ENCODE peak calls at places on chromosomes 7 and 10, in eight cellular contexts. Z is pancreas; B is AG04450; W is RWPE1; A is sigmoid colon; J is foreskin fibroblast; I is cardiac muscle cell; X is CD4-positive, alpha-beta T cell. S is an unnamed sample.

GRCh38 chr7:156606135-156606534 is 34.4 kb upstream of the RNF32 start:
- DNase-seq in Z (no peak), I (no peak), A (no peak), X (no peak), W (no peak), B (no peak), J (no peak), S (no peak)

GRCh38 chr7:143735962-143736361 is 21.5 kb downstream of the CTAGE6 start:
- DNase-seq in Z (no peak), J (peak), A (no peak), X (no peak), I (no peak), W (no peak), B (no peak), S (no peak)

GRCh38 chr7:143519411-143520131 is 41.9 kb downstream of the TAS2R41 start:
- DNase-seq in B (peak), W (no peak), A (no peak), Z (no peak), X (no peak), J (peak), I (no peak), S (no peak)

GRCh38 chr10:122500194-122500593 is 38.8 kb downstream of the HTRA1 start:
- DNase-seq in W (no peak), I (no peak), B (no peak), J (no peak), A (no peak), X (no peak), Z (no peak), S (no peak)

GRCh38 chr10:117804470-117805011 is 242.2 kb downstream of the RAB11FIP2 start:
- DNase-seq in A (no peak), X (no peak), I (no peak), B (no peak), Z (no peak), J (peak), W (no peak), S (no peak)

GRCh38 chr10:96321822-96322221 is 17.6 kb downstream of the DNTT start:
- DNase-seq in Z (no peak), J (no peak), B (no peak), I (no peak), W (no peak), X (no peak), A (no peak), S (no peak)

GRCh38 chr10:123568751-123569150 is 97.4 kb upstream of the GPR26 start:
- DNase-seq in I (no peak), B (no peak), W (no peak), X (no peak), Z (no peak), A (peak), J (no peak), S (no peak)

GRCh38 chr7:2313450-2314208 is 612 bp downstream of the SNX8 start:
- DNase-seq in J (peak), W (no peak), B (no peak), I (no peak), A (peak), Z (no peak), X (no peak), S (no peak)

GRCh38 chr10:69464801-69465401 is 13.6 kb downstream of the TSPAN15 start:
- DNase-seq in X (no peak), Z (no peak), B (no peak), W (no peak), I (no peak), J (no peak), A (peak), S (peak)

GRCh38 chr10:14812271-14812670 is 25.6 kb downstream of the CDNF start:
- DNase-seq in Z (no peak), X (no peak), I (no peak), J (no peak), B (no peak), A (no peak), W (no peak), S (no peak)

GRCh38 chr7:18086165-18087030 is 58.8 kb upstream of the PRPS1L1 start:
- DNase-seq in Z (no peak), B (no peak), X (no peak), J (peak), W (peak), A (peak), I (peak), S (peak)

GRCh38 chr7:17506090-17506489 is 207.6 kb downstream of the AHR start:
- DNase-seq in Z (peak), B (no peak), J (no peak), A (no peak), I (no peak), X (no peak), W (no peak), S (peak)

GRCh38 chr7:34133983-34134782 is 228.8 kb downstream of the BMPER start:
- DNase-seq in B (peak), A (peak), I (peak), J (peak), Z (no peak), W (peak), X (no peak), S (peak)

GRCh38 chr10:114304017-114304565 is 65.0 kb downstream of the VWA2 start:
- DNase-seq in W (peak), X (peak), A (peak), I (peak), Z (peak), J (peak), B (peak), S (peak)

GRCh38 chr10:110429301-110429700 is 68.4 kb upstream of the DUSP5 start:
- DNase-seq in X (no peak), W (peak), I (no peak), Z (no peak), J (peak), B (no peak), A (peak), S (no peak)

GRCh38 chr7:36204044-36204663 is 51.1 kb downstream of the EEPD1 start:
- DNase-seq in X (no peak), Z (no peak), I (no peak), A (peak), B (no peak), W (no peak), J (no peak), S (no peak)

GRCh38 chr7:78516450-78516849 is 717.9 kb downstream of the PHTF2 start:
- DNase-seq in X (no peak), Z (no peak), J (no peak), A (no peak), B (no peak), I (no peak), W (no peak), S (no peak)

GRCh38 chr10:88431103-88431502 is 152.0 kb downstream of the RNLS start:
- DNase-seq in I (no peak), Z (no peak), B (no peak), W (no peak), A (no peak), J (no peak), X (no peak), S (no peak)

GRCh38 chr10:3255616-3256015 is 83.0 kb upstream of the PITRM1 start:
- DNase-seq in X (no peak), W (no peak), I (no peak), A (no peak), J (no peak), Z (no peak), B (no peak), S (no peak)

GRCh38 chr10:95835149-95835860 is 72.5 kb upstream of the CC2D2B start:
- DNase-seq in Z (no peak), W (no peak), I (no peak), J (no peak), A (no peak), X (no peak), B (no peak), S (no peak)

GRCh38 chr10:10418397-10418796 is 599.3 kb upstream of the CELF2 start:
- DNase-seq in I (no peak), J (no peak), A (no peak), B (no peak), X (no peak), Z (no peak), W (no peak), S (peak)

GRCh38 chr7:130490287-130490686 is 1.6 kb upstream of the MEST start:
- DNase-seq in I (no peak), X (no peak), B (no peak), J (peak), W (no peak), A (no peak), Z (no peak), S (no peak)

GRCh38 chr10:46273506-46274477 is 13.0 kb upstream of the ANTXRL start:
- DNase-seq in Z (no peak), B (no peak), A (no peak), I (no peak), J (no peak), X (no peak), W (no peak), S (no peak)

GRCh38 chr7:21357146-21358097 is 70.5 kb upstream of the SP4 start:
- DNase-seq in I (no peak), X (no peak), Z (no peak), J (no peak), W (no peak), A (no peak), B (no peak), S (no peak)

GRCh38 chr7:12771378-12771877 is 84.0 kb downstream of the ARL4A start:
- DNase-seq in X (no peak), A (peak), B (no peak), I (no peak), W (no peak), J (peak), Z (peak), S (no peak)

GRCh38 chr10:6530211-6530840 is 49.8 kb downstream of the PRKCQ start:
- DNase-seq in A (no peak), I (no peak), J (no peak), X (peak), Z (no peak), B (no peak), W (no peak), S (no peak)

GRCh38 chr7:23893942-23894890 is 184.2 kb downstream of the STK31 start:
- DNase-seq in I (peak), X (peak), J (no peak), Z (no peak), W (no peak), A (no peak), B (no peak), S (no peak)

GRCh38 chr7:114084381-114085312 is 165.8 kb upstream of the PPP1R3A start:
- DNase-seq in X (no peak), W (peak), B (no peak), I (peak), J (peak), A (peak), Z (peak), S (peak)

GRCh38 chr7:26397326-26397725 is 105.7 kb downstream of the SNX10 start:
- DNase-seq in X (no peak), Z (peak), I (no peak), B (no peak), A (no peak), J (no peak), W (no peak), S (no peak)

DNA sequence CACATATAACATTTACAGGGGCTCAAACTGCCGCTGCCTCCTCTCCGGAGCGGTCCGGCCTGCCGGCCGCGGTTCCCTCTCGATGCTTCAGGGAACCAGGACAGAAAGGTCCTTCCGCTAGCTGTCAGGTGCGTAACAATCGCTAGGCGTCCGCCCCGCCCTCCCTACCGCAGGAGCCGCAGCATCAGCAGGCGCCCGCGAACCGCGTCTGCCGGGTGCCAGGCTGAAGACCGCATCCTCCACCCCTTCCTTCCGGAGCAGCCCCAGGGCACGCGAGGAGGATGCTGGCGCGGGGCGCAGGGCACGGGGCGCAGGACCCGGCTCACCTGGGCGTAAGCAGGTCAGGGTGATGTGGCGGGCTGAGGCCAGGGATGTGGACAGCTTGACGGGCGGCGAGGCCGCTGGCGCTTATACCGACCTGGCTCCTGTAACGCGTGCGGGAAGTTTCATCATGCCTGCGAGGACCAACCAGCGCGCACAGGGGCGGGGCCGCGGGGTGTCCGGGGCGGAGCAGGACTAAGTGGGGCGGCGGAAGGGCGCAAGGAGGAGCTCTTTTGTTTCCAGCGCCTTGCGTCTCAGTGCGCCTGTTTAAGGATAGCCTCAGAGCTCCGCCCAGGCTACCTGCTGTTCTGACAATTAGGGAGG is at the start of gene ASNS:
- DNase-seq in B (peak), W (peak), A (peak), J (peak), Z (peak), X (peak), I (peak), S (peak)
- TF ChIP-seq CTCF in B (peak), W (no peak), A (no peak), J (no peak), Z (no peak), X (no peak), I (no peak), S (no peak)

DNA sequence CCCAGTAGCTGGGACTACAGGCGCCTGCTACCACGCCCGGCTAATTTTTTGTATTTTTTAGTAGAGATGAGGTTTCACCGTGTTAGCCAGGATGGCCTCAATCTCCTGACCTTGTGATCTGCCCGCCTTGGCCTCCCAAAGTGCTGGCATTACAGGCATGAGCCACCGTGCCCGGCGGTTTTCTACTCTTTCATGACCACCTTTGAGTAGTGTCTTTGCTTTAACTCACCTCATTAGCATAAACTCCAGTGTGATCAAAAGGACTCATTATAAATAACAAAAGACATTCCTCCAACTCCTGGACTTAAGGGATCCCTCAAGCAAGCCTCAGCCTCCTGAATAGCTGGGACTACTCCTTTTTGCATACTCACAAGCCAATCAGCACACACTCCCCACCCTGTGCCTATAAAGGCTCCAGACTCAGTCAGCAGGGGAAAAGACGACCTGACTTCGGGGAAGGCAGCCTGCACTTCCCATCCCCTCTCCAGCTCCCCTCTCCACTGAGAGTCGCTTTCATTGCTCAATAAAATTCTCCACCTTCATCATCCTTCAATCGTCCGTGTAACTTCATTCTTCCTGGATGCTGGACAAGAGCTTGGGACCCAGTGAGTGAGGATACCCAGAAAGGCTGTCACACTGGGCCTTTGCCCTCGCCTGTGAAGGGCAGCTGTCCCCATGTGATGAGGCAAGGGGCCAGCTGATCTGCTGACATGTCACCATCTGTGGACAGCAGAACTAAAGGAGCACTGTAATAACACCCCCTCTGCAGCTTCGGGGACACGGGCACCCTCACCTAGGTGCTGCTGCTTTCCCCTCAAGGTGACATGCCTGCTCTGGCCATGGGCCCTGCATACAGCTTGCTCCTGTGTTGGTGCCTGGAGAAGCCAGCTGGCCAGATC is 35.0 kb upstream of the EIF4H start:
- DNase-seq in Z (no peak), I (no peak), A (no peak), J (no peak), W (no peak), X (no peak), B (no peak), S (no peak)
- TF ChIP-seq CTCF in Z (no peak), I (no peak), A (no peak), J (no peak), W (no peak), X (no peak), B (no peak), S (no peak)

GRCh38 chr10:61662794-61663259 is at the start of gene CABCOCO1:
- DNase-seq in W (peak), I (peak), B (no peak), J (peak), Z (peak), X (no peak), A (peak), S (no peak)
- TF ChIP-seq CTCF in W (no peak), I (peak), B (peak), J (no peak), Z (no peak), X (no peak), A (no peak), S (no peak)

GRCh38 chr7:96414931-96415292 is 93.0 kb upstream of the SLC25A13 start:
- DNase-seq in X (peak), B (no peak), A (no peak), I (peak), W (peak), Z (peak), J (peak), S (peak)
- TF ChIP-seq CTCF in X (peak), B (peak), A (peak), I (peak), W (peak), Z (peak), J (peak), S (peak)

S was measured in GM10248.